ENCODE peak calls at places on chromosome 11, in nine cellular contexts. One of them, this sample, is unnamed.

GRCh38 chr11:32434387-32435151 is 770 bp downstream of the WT1 start:
- DNase-seq in hepatocyte: no peak
- DNase-seq in suprapubic skin: no peak
- DNase-seq in IMR-90: no peak
- DNase-seq in foreskin fibroblast: no peak
- DNase-seq in AG04450: no peak
- DNase-seq in AG10803: no peak
- DNase-seq in GM23248: no peak
- DNase-seq in tibial nerve: no peak
- DNase-seq in this sample: no peak

GRCh38 chr11:17915500-17916143 is 97.2 kb downstream of the SERGEF start:
- DNase-seq in foreskin fibroblast: no peak
- DNase-seq in IMR-90: no peak
- DNase-seq in tibial nerve: no peak
- DNase-seq in hepatocyte: no peak
- DNase-seq in AG10803: no peak
- DNase-seq in suprapubic skin: no peak
- DNase-seq in AG04450: no peak
- DNase-seq in GM23248: peak
- DNase-seq in this sample: peak

GRCh38 chr11:123654566-123655081 is at the start of gene SCN3B:
- DNase-seq in foreskin fibroblast: peak
- DNase-seq in GM23248: peak
- DNase-seq in tibial nerve: no peak
- DNase-seq in suprapubic skin: no peak
- DNase-seq in IMR-90: peak
- DNase-seq in hepatocyte: peak
- DNase-seq in AG04450: peak
- DNase-seq in AG10803: peak
- DNase-seq in this sample: peak

GRCh38 chr11:3849297-3849874 is 6.1 kb upstream of the STIM1 start:
- DNase-seq in IMR-90: peak
- DNase-seq in AG10803: peak
- DNase-seq in AG04450: no peak
- DNase-seq in tibial nerve: peak
- DNase-seq in GM23248: peak
- DNase-seq in hepatocyte: peak
- DNase-seq in suprapubic skin: no peak
- DNase-seq in foreskin fibroblast: peak
- DNase-seq in this sample: peak

GRCh38 chr11:68149417-68149816 is 28.2 kb upstream of the CHKA start:
- DNase-seq in tibial nerve: no peak
- DNase-seq in AG10803: no peak
- DNase-seq in hepatocyte: no peak
- DNase-seq in foreskin fibroblast: no peak
- DNase-seq in IMR-90: no peak
- DNase-seq in AG04450: no peak
- DNase-seq in suprapubic skin: peak
- DNase-seq in GM23248: no peak
- DNase-seq in this sample: no peak

GRCh38 chr11:114253771-114254170 is 42.4 kb upstream of the NNMT start:
- DNase-seq in GM23248: no peak
- DNase-seq in foreskin fibroblast: no peak
- DNase-seq in tibial nerve: no peak
- DNase-seq in hepatocyte: no peak
- DNase-seq in AG04450: no peak
- DNase-seq in suprapubic skin: no peak
- DNase-seq in IMR-90: no peak
- DNase-seq in AG10803: no peak
- DNase-seq in this sample: no peak

GRCh38 chr11:46680164-46680760 is 20.2 kb downstream of the ARHGAP1 start:
- DNase-seq in suprapubic skin: no peak
- DNase-seq in tibial nerve: no peak
- DNase-seq in GM23248: no peak
- DNase-seq in hepatocyte: no peak
- DNase-seq in AG10803: no peak
- DNase-seq in IMR-90: no peak
- DNase-seq in AG04450: no peak
- DNase-seq in foreskin fibroblast: no peak
- DNase-seq in this sample: no peak

GRCh38 chr11:35982061-35982460 is 38.2 kb downstream of the LDLRAD3 start:
- DNase-seq in tibial nerve: no peak
- DNase-seq in foreskin fibroblast: no peak
- DNase-seq in hepatocyte: no peak
- DNase-seq in GM23248: no peak
- DNase-seq in suprapubic skin: no peak
- DNase-seq in IMR-90: no peak
- DNase-seq in AG04450: no peak
- DNase-seq in AG10803: no peak
- DNase-seq in this sample: no peak

GRCh38 chr11:130765951-130766649 is 150.2 kb downstream of the SNX19 start:
- DNase-seq in GM23248: peak
- DNase-seq in tibial nerve: no peak
- DNase-seq in suprapubic skin: no peak
- DNase-seq in foreskin fibroblast: peak
- DNase-seq in AG10803: peak
- DNase-seq in hepatocyte: no peak
- DNase-seq in AG04450: no peak
- DNase-seq in IMR-90: no peak
- DNase-seq in this sample: no peak

GRCh38 chr11:44524751-44525171 is 40.7 kb upstream of the CD82 start:
- DNase-seq in GM23248: no peak
- DNase-seq in hepatocyte: no peak
- DNase-seq in tibial nerve: no peak
- DNase-seq in foreskin fibroblast: no peak
- DNase-seq in IMR-90: peak
- DNase-seq in suprapubic skin: no peak
- DNase-seq in AG10803: no peak
- DNase-seq in AG04450: no peak
- DNase-seq in this sample: no peak

GRCh38 chr11:13433437-13433836 is 29.6 kb downstream of the BTBD10 start:
- DNase-seq in suprapubic skin: no peak
- DNase-seq in GM23248: no peak
- DNase-seq in tibial nerve: no peak
- DNase-seq in AG10803: no peak
- DNase-seq in AG04450: no peak
- DNase-seq in foreskin fibroblast: no peak
- DNase-seq in IMR-90: no peak
- DNase-seq in hepatocyte: no peak
- DNase-seq in this sample: no peak

GRCh38 chr11:2553886-2554285 is 109.1 kb downstream of the KCNQ1 start:
- DNase-seq in IMR-90: no peak
- DNase-seq in AG10803: no peak
- DNase-seq in AG04450: no peak
- DNase-seq in tibial nerve: no peak
- DNase-seq in foreskin fibroblast: no peak
- DNase-seq in suprapubic skin: no peak
- DNase-seq in GM23248: no peak
- DNase-seq in hepatocyte: no peak
- DNase-seq in this sample: no peak

GRCh38 chr11:2122222-2122906 is 16.8 kb downstream of the IGF2 start:
- DNase-seq in suprapubic skin: no peak
- DNase-seq in AG04450: peak
- DNase-seq in foreskin fibroblast: peak
- DNase-seq in AG10803: peak
- DNase-seq in GM23248: no peak
- DNase-seq in IMR-90: peak
- DNase-seq in hepatocyte: peak
- DNase-seq in tibial nerve: no peak
- DNase-seq in this sample: no peak

GRCh38 chr11:123264431-123264780 is 69.4 kb upstream of the CLMP start:
- DNase-seq in suprapubic skin: no peak
- DNase-seq in GM23248: no peak
- DNase-seq in foreskin fibroblast: no peak
- DNase-seq in AG04450: no peak
- DNase-seq in AG10803: no peak
- DNase-seq in IMR-90: no peak
- DNase-seq in hepatocyte: no peak
- DNase-seq in tibial nerve: no peak
- DNase-seq in this sample: no peak

GRCh38 chr11:12834630-12835029 is 160.4 kb downstream of the TEAD1 start:
- DNase-seq in suprapubic skin: no peak
- DNase-seq in IMR-90: no peak
- DNase-seq in tibial nerve: no peak
- DNase-seq in AG04450: no peak
- DNase-seq in AG10803: no peak
- DNase-seq in foreskin fibroblast: no peak
- DNase-seq in GM23248: no peak
- DNase-seq in hepatocyte: no peak
- DNase-seq in this sample: no peak

GRCh38 chr11:33753304-33753703 is 17.1 kb upstream of the CD59 start:
- DNase-seq in AG04450: peak
- DNase-seq in IMR-90: peak
- DNase-seq in hepatocyte: no peak
- DNase-seq in GM23248: peak
- DNase-seq in suprapubic skin: no peak
- DNase-seq in AG10803: peak
- DNase-seq in tibial nerve: no peak
- DNase-seq in foreskin fibroblast: peak
- DNase-seq in this sample: no peak

DNA sequence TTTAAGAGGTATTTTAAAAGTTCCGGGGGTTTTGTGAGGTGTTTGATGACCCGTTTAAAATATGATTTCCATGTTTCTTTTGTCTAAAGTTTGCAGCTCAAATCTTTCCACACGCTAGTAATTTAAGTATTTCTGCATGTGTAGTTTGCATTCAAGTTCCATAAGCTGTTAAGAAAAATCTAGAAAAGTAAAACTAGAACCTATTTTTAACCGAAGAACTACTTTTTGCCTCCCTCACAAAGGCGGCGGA is 193 bp upstream of the MALAT1 start:
- DNase-seq in foreskin fibroblast: no peak
- DNase-seq in suprapubic skin: no peak
- DNase-seq in tibial nerve: no peak
- DNase-seq in AG04450: no peak
- DNase-seq in IMR-90: no peak
- DNase-seq in AG10803: no peak
- DNase-seq in hepatocyte: no peak
- DNase-seq in GM23248: no peak
- DNase-seq in this sample: no peak
- H3K4me3 ChIP-seq in foreskin fibroblast: peak
- H3K4me3 ChIP-seq in suprapubic skin: peak
- H3K4me3 ChIP-seq in tibial nerve: peak
- H3K4me3 ChIP-seq in AG04450: peak
- H3K4me3 ChIP-seq in IMR-90: peak
- H3K4me3 ChIP-seq in AG10803: peak
- H3K4me3 ChIP-seq in hepatocyte: peak
- H3K4me3 ChIP-seq in GM23248: peak
- H3K4me3 ChIP-seq in this sample: no peak

DNA sequence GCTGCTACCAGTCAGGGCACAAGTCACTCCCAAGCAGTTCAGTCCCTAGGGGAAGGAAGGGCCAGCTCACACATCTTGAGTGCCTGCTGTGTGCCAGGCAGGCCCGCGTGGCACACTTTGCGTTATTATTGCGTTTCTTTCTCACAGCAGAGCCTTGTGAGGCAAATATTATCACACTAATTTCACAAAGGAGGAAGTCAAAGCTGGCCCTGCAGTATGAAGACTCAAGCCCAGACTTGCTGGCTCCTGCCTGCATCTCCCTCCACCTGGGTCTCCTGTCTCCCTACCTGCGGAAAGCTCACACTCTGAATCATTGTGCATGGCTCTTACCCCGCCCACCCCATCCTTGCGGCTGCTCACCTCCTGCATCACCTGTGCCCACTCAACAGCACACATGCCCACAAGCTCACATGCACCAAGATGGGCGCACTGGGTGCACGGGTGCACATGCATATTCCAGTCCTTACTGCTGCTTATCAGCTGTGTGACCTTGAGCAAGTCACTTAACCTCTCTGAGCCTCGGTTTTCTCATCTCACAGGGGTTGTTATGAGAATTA is 31.7 kb upstream of the P2RY2 start:
- DNase-seq in IMR-90: no peak
- DNase-seq in GM23248: peak
- DNase-seq in hepatocyte: no peak
- DNase-seq in AG10803: no peak
- DNase-seq in AG04450: no peak
- DNase-seq in tibial nerve: no peak
- DNase-seq in foreskin fibroblast: no peak
- DNase-seq in suprapubic skin: no peak
- DNase-seq in this sample: peak
- H3K4me3 ChIP-seq in IMR-90: no peak
- H3K4me3 ChIP-seq in GM23248: no peak
- H3K4me3 ChIP-seq in hepatocyte: no peak
- H3K4me3 ChIP-seq in AG10803: no peak
- H3K4me3 ChIP-seq in AG04450: no peak
- H3K4me3 ChIP-seq in tibial nerve: no peak
- H3K4me3 ChIP-seq in foreskin fibroblast: no peak
- H3K4me3 ChIP-seq in suprapubic skin: no peak
- H3K4me3 ChIP-seq in this sample: no peak

GRCh38 chr11:119357069-119357468 is 10.6 kb upstream of the MFRP start:
- DNase-seq in hepatocyte: no peak
- DNase-seq in suprapubic skin: no peak
- DNase-seq in GM23248: no peak
- DNase-seq in foreskin fibroblast: no peak
- DNase-seq in IMR-90: no peak
- DNase-seq in AG10803: no peak
- DNase-seq in AG04450: no peak
- DNase-seq in tibial nerve: no peak
- DNase-seq in this sample: no peak
- H3K4me3 ChIP-seq in hepatocyte: no peak
- H3K4me3 ChIP-seq in suprapubic skin: peak
- H3K4me3 ChIP-seq in GM23248: peak
- H3K4me3 ChIP-seq in foreskin fibroblast: peak
- H3K4me3 ChIP-seq in IMR-90: no peak
- H3K4me3 ChIP-seq in AG10803: peak
- H3K4me3 ChIP-seq in AG04450: peak
- H3K4me3 ChIP-seq in tibial nerve: peak
- H3K4me3 ChIP-seq in this sample: no peak

DNA sequence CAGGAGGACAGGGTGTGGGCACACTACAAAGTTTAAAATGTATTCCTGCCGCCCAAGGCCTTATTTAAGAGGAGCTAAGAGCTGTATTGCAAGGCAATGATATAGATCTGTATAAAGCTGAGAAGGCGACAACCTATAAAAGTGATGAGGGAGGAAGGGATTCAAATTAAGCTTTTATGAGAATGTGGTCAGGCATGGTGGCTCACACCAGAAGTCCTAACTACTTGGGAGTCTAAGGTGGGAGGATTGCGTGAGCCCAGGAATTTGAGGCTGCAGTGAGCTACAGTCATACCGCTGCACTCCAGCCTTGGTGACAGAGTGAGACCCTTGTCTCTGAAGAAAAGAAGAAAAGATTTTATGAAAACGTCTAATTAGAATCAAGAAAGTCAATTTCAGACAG is 9.7 kb upstream of the GLB1L3 start:
- DNase-seq in GM23248: no peak
- DNase-seq in hepatocyte: no peak
- DNase-seq in foreskin fibroblast: no peak
- DNase-seq in suprapubic skin: peak
- DNase-seq in AG10803: no peak
- DNase-seq in tibial nerve: no peak
- DNase-seq in AG04450: no peak
- DNase-seq in IMR-90: no peak
- DNase-seq in this sample: peak
- H3K4me3 ChIP-seq in GM23248: peak
- H3K4me3 ChIP-seq in hepatocyte: no peak
- H3K4me3 ChIP-seq in foreskin fibroblast: no peak
- H3K4me3 ChIP-seq in suprapubic skin: no peak
- H3K4me3 ChIP-seq in AG10803: no peak
- H3K4me3 ChIP-seq in tibial nerve: no peak
- H3K4me3 ChIP-seq in AG04450: no peak
- H3K4me3 ChIP-seq in IMR-90: no peak
- H3K4me3 ChIP-seq in this sample: no peak

This sample was measured in trophoblast cell.